ENCODE peak calls at places on chromosomes 4 and X, in four cellular contexts. L, Z, J and M are unnamed samples.

GRCh38 chrX:47060708-47061107 is 17.5 kb upstream of the RGN start:
- DNase-seq in L (no peak), Z (no peak), J (no peak), M (no peak)

GRCh38 chr4:48071171-48071570 is 54.6 kb downstream of the NIPAL1 start:
- DNase-seq in L (no peak), Z (no peak), J (no peak), M (no peak)

GRCh38 chr4:77861500-77861899 is 1.1 kb upstream of the MRPL1 start:
- DNase-seq in L (no peak), Z (no peak), J (no peak), M (no peak)

GRCh38 chrX:130728208-130728607 is 174.8 kb downstream of the ENOX2 start:
- DNase-seq in L (no peak), Z (no peak), J (no peak), M (no peak)

GRCh38 chr4:150960079-150960478 is 55.0 kb downstream of the LRBA start:
- DNase-seq in L (no peak), Z (no peak), J (no peak), M (no peak)

GRCh38 chr4:8345053-8345945 is 75.7 kb downstream of the HTRA3 start:
- DNase-seq in L (no peak), Z (no peak), J (no peak), M (no peak)

GRCh38 chrX:72107320-72107719 is 24.4 kb downstream of the RTL5 start:
- DNase-seq in L (no peak), Z (no peak), J (no peak), M (no peak)

GRCh38 chr4:61827907-61828328 is 627.8 kb downstream of the ADGRL3 start:
- DNase-seq in L (no peak), Z (no peak), J (no peak), M (no peak)

GRCh38 chrX:123424546-123424945 is 240.5 kb downstream of the GRIA3 start:
- DNase-seq in L (no peak), Z (no peak), J (peak), M (no peak)

GRCh38 chrX:20056704-20057103 is 60.0 kb downstream of the MAP7D2 start:
- DNase-seq in L (no peak), Z (no peak), J (no peak), M (no peak)

GRCh38 chr4:149604827-149605226 is 210.8 kb downstream of the IQCM start:
- DNase-seq in L (no peak), Z (no peak), J (no peak), M (no peak)

GRCh38 chr4:149605601-149606378 is 209.9 kb downstream of the IQCM start:
- DNase-seq in L (no peak), Z (no peak), J (no peak), M (no peak)
- TF ChIP-seq JUND in L (no peak), Z (no peak), J (no peak), M (no peak)

DNA sequence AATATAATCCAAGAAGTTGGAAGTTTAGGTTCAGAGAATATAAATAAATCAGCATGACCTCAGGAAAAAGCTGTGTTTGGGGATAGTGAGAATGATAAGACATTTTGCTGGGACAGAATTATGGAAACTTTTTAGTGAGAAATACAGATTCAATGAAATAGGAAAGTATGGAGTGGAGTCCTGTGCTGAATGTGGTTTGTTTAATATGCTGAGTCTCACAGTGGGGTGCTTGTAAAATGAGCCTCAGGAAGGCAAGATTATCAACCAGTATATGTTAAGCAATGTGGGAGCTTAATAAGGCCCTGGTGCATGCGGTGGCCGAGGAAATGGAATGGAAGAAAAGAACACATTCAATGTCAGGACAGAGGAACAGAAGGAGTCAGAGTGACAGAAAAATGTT is 1554.7 kb upstream of the TENM3 start:
- DNase-seq in L (no peak), Z (no peak), J (no peak), M (no peak)
- TF ChIP-seq JUND in L (no peak), Z (no peak), J (no peak), M (no peak)

DNA sequence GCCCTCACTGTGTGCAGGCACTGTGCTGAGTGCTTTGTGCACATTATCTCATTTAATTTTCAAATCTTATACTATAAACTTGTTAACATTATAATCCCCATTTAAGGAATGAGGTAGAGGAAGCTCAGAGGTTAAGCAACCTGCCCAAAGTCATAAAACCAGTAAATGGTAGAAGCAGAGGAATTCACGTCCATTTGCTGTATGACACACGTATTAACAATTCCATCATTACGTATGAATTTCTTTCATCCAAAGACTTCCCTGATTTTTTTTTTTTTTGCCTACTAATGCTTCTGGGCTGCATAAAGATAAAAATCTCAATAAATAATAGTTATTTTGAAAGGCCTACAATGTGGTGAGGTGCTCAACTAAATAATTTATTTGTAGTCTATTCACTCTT is 64.5 kb upstream of the H2AZ1 start:
- DNase-seq in L (no peak), Z (no peak), J (no peak), M (no peak)
- TF ChIP-seq JUND in L (no peak), Z (no peak), J (no peak), M (no peak)

GRCh38 chrX:41335590-41336331 is 1.8 kb downstream of the DDX3X start:
- DNase-seq in L (no peak), Z (no peak), J (no peak), M (no peak)

GRCh38 chrX:41333994-41334865 is at the start of gene DDX3X:
- DNase-seq in L (peak), Z (peak), J (peak), M (peak)

GRCh38 chrX:41336447-41336846 is 2.5 kb downstream of the DDX3X start:
- DNase-seq in L (no peak), Z (no peak), J (no peak), M (no peak)

GRCh38 chrX:41333744-41333993 is 293 bp upstream of the DDX3X start:
- DNase-seq in L (no peak), Z (peak), J (peak), M (peak)

GRCh38 chrX:41334866-41335589 is 1.1 kb downstream of the DDX3X start:
- DNase-seq in L (no peak), Z (no peak), J (no peak), M (peak)
- TF ChIP-seq JUND in L (no peak), Z (no peak), J (no peak), M (no peak)

DNA sequence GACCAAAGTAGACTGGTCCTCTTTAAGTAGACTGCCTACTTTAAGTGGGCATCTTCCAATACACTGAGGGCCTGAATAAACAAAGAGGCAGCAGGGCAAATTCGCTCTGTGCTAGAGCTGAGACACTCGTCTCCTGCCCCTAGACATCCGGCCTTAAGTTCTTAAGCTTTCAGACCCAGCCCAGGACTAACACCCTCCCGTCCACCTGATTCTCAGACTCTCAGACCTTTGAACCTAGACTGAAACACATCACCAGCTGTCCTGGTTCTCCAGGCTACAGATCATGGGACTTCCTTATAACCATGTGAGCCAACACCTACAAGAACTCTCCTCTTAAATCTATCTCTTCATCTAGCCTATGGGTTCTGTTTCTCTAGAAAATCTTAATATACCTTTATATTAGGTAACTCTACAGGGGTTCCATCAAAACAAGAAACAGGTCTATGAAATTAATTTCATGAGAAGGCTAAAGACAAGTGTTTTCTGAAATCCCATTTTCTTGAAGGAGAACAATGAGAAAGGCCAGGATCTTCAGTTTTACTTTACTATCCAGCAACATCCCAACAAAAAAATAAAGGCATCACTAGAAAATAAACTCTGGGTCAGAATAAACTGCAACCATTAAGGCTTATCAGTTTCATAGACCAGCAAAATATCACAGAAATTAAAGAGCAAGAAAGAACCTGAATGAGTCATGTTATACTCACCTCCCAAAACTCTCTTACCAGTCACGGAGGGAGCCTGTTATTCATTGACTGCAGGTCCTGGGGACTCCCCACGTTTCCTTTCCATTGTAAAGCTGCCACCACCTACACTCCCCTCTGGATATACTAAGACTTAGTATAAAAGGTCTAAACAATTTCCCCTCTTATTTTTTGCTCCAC is 14.8 kb downstream of the ADGRA3 start:
- DNase-seq in L (no peak), Z (peak), J (peak), M (no peak)
- TF ChIP-seq JUND in L (no peak), Z (peak), J (no peak), M (no peak)

GRCh38 chr4:141643557-141643956 is 7.2 kb downstream of the IL15 start:
- DNase-seq in L (no peak), Z (peak), J (no peak), M (no peak)
- TF ChIP-seq JUND in L (no peak), Z (peak), J (no peak), M (no peak)